ENCODE peak calls at places on chromosomes 16 and 17, in seven cellular contexts. O is heart left ventricle; J is CD8-positive, alpha-beta T cell; N is lower leg skin; X is stomach; T is mesenchymal stem cell; W is pancreas. F is an unnamed sample.

GRCh38 chr16:29915590-29916247 is 10.3 kb downstream of the KCTD13 start:
- DNase-seq in O (no peak), J (no peak), N (no peak), X (no peak), T (peak; percentile 71), W (no peak), F (no peak)

GRCh38 chr17:48568499-48569259 is 9.5 kb downstream of the HOXB4 start:
- DNase-seq in O (no peak), J (no peak), N (no peak), X (no peak), T (peak; percentile 79), W (no peak), F (no peak)

GRCh38 chr17:1290676-1291075 is 11.2 kb downstream of the TRARG1 start:
- DNase-seq in O (no peak), J (no peak), N (no peak), X (no peak), T (no peak), W (no peak), F (no peak)

GRCh38 chr16:19589771-19590302 is 34.3 kb downstream of the VPS35L start:
- DNase-seq in O (no peak), J (no peak), N (peak; percentile 27), X (no peak), T (peak; percentile 86), W (no peak), F (peak; percentile 63)

GRCh38 chr16:2852731-2853507 is 5.1 kb downstream of the PRSS22 start:
- DNase-seq in O (no peak), J (no peak), N (no peak), X (no peak), T (no peak), W (no peak), F (no peak)

GRCh38 chr16:21952793-21953540 is at the start of gene UQCRC2:
- DNase-seq in O (peak; percentile 89), J (peak; percentile 82), N (peak; percentile 89), X (peak; percentile 92), T (peak; percentile 97), W (peak; percentile 88), F (peak; percentile 75)

GRCh38 chr16:67278773-67279295 is 498 bp upstream of the PLEKHG4 start:
- DNase-seq in O (no peak), J (peak; percentile 9), N (peak; percentile 29), X (no peak), T (peak; percentile 32), W (no peak), F (no peak)

GRCh38 chr16:87233928-87234327 is 83.3 kb downstream of the C16orf95 start:
- DNase-seq in O (no peak), J (no peak), N (no peak), X (no peak), T (peak; percentile 32), W (no peak), F (no peak)

GRCh38 chr17:954431-955164 is 25.0 kb downstream of the NXN start:
- DNase-seq in O (no peak), J (no peak), N (no peak), X (no peak), T (peak; percentile 99), W (no peak), F (peak; percentile 47)

GRCh38 chr17:48194097-48194550 is 86.6 kb downstream of the SNX11 start:
- DNase-seq in O (no peak), J (no peak), N (no peak), X (no peak), T (peak; percentile 71), W (no peak), F (peak; percentile 52)

GRCh38 chr16:88686439-88687253 is at the start of gene SNAI3:
- DNase-seq in O (peak; percentile 87), J (peak; percentile 75), N (peak; percentile 70), X (peak; percentile 95), T (peak; percentile 65), W (peak; percentile 89), F (no peak)

GRCh38 chr16:5015351-5015750 is 18.4 kb downstream of the NAGPA start:
- DNase-seq in O (no peak), J (no peak), N (no peak), X (no peak), T (no peak), W (no peak), F (no peak)

GRCh38 chr17:57747221-57748017 is 2.3 kb upstream of the CCDC182 start:
- DNase-seq in O (no peak), J (peak; percentile 24), N (peak; percentile 18), X (peak; percentile 38), T (peak; percentile 57), W (peak; percentile 29), F (peak; percentile 30)

GRCh38 chr16:1973461-1974156 is 1.8 kb downstream of the TBL3 start:
- DNase-seq in O (no peak), J (no peak), N (no peak), X (no peak), T (no peak), W (no peak), F (no peak)

GRCh38 chr17:8315740-8316217 is 5.7 kb downstream of the ARHGEF15 start:
- DNase-seq in O (no peak), J (no peak), N (no peak), X (no peak), T (no peak), W (no peak), F (no peak)

GRCh38 chr16:80936410-80936809 is 70.3 kb downstream of the CMC2 start:
- DNase-seq in O (no peak), J (no peak), N (no peak), X (no peak), T (no peak), W (no peak), F (peak; percentile 35)

GRCh38 chr16:79653337-79654000 is 52.9 kb upstream of the MAF start:
- DNase-seq in O (peak; percentile 39), J (no peak), N (no peak), X (no peak), T (no peak), W (peak; percentile 15), F (no peak)

GRCh38 chr17:45221081-45221996 is at the start of gene FMNL1:
- DNase-seq in O (peak; percentile 81), J (peak; percentile 56), N (no peak), X (peak; percentile 68), T (no peak), W (no peak), F (no peak)

GRCh38 chr16:73019456-73020362 is 28.2 kb downstream of the ZFHX3 start:
- DNase-seq in O (no peak), J (no peak), N (no peak), X (no peak), T (peak; percentile 93), W (no peak), F (peak; percentile 82)

GRCh38 chr17:75983501-75984181 is 4.6 kb downstream of the TEN1 start:
- DNase-seq in O (no peak), J (no peak), N (peak; percentile 84), X (peak; percentile 56), T (no peak), W (peak; percentile 88), F (no peak)

GRCh38 chr17:35568561-35568960 is 7.9 kb upstream of the SLFN14 start:
- DNase-seq in O (no peak), J (no peak), N (no peak), X (no peak), T (peak; percentile 80), W (no peak), F (no peak)

GRCh38 chr17:9647014-9647413 is 1.7 kb downstream of the USP43 start:
- DNase-seq in O (no peak), J (no peak), N (no peak), X (no peak), T (peak; percentile 4), W (peak; percentile 15), F (no peak)
- H3K4me3 ChIP-seq in O (no peak overlapping the region), J (no peak overlapping the region), N (no peak overlapping the region), X (peak overlapping the region; percentile 65), T (no peak overlapping the region), W (no peak overlapping the region), F (no peak overlapping the region)

DNA sequence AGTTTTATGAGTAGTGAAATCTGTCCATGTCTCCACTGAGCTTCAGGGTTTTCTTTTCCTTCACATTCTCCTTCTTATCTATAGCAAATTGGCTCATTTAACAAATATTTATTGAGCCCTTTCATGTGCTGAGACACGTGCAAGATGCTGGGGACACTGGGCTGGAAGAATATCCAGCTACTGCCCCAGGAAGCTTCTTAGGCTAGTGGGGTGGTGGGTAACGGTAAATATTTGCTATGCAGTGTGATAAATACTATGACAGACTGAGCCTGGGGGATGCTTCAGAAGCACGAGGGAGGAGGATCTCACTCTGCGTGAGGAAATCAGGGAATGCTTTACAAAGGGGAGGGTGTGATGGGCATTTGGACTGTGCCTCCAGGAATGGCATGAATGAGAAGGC is 524.1 kb downstream of the GRIN2A start:
- DNase-seq in O (no peak), J (no peak), N (no peak), X (no peak), T (no peak), W (no peak), F (no peak)
- H3K4me3 ChIP-seq in O (no peak overlapping the region), J (no peak overlapping the region), N (no peak overlapping the region), X (no peak overlapping the region), T (no peak overlapping the region), W (no peak overlapping the region), F (no peak overlapping the region)

GRCh38 chr17:7011415-7011814 is 1.0 kb upstream of the RNASEK start:
- DNase-seq in O (no peak), J (no peak), N (no peak), X (no peak), T (no peak), W (no peak), F (no peak)
- H3K4me3 ChIP-seq in O (peak overlapping the region; percentile 96), J (peak overlapping the region; percentile 70), N (peak overlapping the region; percentile 45), X (peak overlapping the region; percentile 95), T (no peak overlapping the region), W (peak overlapping the region; percentile 87), F (peak overlapping the region; percentile 96)

GRCh38 chr17:39867084-39867890 is 715 bp upstream of the ZPBP2 start:
- DNase-seq in O (no peak), J (peak; percentile 19), N (no peak), X (no peak), T (no peak), W (no peak), F (no peak)

GRCh38 chr17:39863918-39864746 is at the start of gene IKZF3:
- DNase-seq in O (peak; percentile 28), J (peak; percentile 69), N (peak; percentile 15), X (peak; percentile 84), T (peak; percentile 57), W (peak; percentile 66), F (no peak)

GRCh38 chr17:39861235-39861634 is 2.9 kb downstream of the IKZF3 start:
- DNase-seq in O (no peak), J (no peak), N (no peak), X (no peak), T (no peak), W (no peak), F (no peak)

GRCh38 chr17:39866013-39866730 is 1.8 kb upstream of the ZPBP2 start:
- DNase-seq in O (no peak), J (no peak), N (no peak), X (no peak), T (no peak), W (no peak), F (no peak)

DNA sequence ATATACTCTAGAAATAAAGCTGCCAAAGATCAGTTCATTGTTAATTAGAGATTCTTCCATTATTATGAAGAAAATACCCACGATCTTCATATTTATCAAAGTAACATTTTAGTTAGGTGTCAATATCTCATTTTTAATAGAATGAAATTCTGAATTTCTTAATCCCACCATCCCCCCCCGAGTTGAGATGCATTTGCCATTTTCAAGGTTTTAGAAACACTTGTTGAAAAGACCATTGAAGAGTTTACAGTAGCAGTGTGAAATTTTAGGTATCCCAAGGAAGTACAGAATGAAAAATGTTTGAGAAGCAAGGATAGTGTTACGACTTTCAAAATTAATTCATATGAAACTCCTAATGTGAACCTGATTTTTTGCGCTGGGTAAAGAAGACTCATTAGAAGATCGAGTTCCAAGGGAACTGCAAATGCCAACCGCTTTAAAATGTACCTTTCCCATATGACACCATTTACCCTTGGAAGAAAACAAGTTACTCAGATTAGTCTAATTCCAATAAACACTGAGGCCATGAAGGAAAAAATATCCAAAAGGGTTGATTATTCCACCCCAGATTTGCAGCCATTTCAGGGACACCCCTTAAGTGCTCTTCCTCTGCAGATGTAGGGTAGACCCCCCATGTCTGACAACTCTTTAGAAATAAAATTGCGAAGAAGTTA is 731 bp downstream of the IKZF3 start:
- DNase-seq in O (no peak), J (no peak), N (no peak), X (no peak), T (no peak), W (no peak), F (no peak)
- H3K4me3 ChIP-seq in O (no peak overlapping the region), J (peak overlapping the region; percentile 65), N (no peak overlapping the region), X (peak overlapping the region; percentile 36), T (no peak overlapping the region), W (no peak overlapping the region), F (no peak overlapping the region)